ENCODE peak calls at places on chromosome 12, in eight cellular contexts. R, Q, A, P, B, E, W and Z are unnamed samples.

GRCh38 chr12:694734-695503 is 31.7 kb upstream of the NINJ2 start:
- DNase-seq in R (no peak), Q (no peak), A (no peak), P (no peak), B (no peak), E (no peak), W (no peak), Z (no peak)

GRCh38 chr12:131112690-131113290 is 159.1 kb downstream of the ADGRD1 start:
- DNase-seq in R (no peak), Q (no peak), A (no peak), P (no peak), B (no peak), E (peak), W (no peak), Z (no peak)

GRCh38 chr12:95473440-95473946 is 459 bp upstream of the METAP2 start:
- DNase-seq in R (peak), Q (peak), A (peak), P (no peak), B (peak), E (peak), W (no peak), Z (peak)

GRCh38 chr12:14952295-14952995 is 9.0 kb downstream of the ARHGDIB start:
- DNase-seq in R (peak), Q (peak), A (peak), P (peak), B (no peak), E (peak), W (peak), Z (no peak)

GRCh38 chr12:89709994-89710872 is 1.6 kb upstream of the ATP2B1 start:
- DNase-seq in R (no peak), Q (peak), A (peak), P (no peak), B (no peak), E (peak), W (peak), Z (peak)

GRCh38 chr12:62625238-62625637 is 158.6 kb downstream of the MON2 start:
- DNase-seq in R (no peak), Q (no peak), A (no peak), P (no peak), B (no peak), E (peak), W (no peak), Z (no peak)

GRCh38 chr12:103830730-103831320 is 10.2 kb downstream of the NT5DC3 start:
- DNase-seq in R (no peak), Q (no peak), A (no peak), P (no peak), B (no peak), E (no peak), W (no peak), Z (no peak)

GRCh38 chr12:96226801-96227348 is 32.7 kb downstream of the ELK3 start:
- DNase-seq in R (no peak), Q (no peak), A (no peak), P (no peak), B (no peak), E (no peak), W (no peak), Z (no peak)

GRCh38 chr12:47808574-47809380 is 10.9 kb downstream of the HDAC7 start:
- DNase-seq in R (no peak), Q (peak), A (peak), P (peak), B (peak), E (peak), W (peak), Z (no peak)

GRCh38 chr12:105382771-105383632 is 52.5 kb downstream of the C12orf75 start:
- DNase-seq in R (peak), Q (no peak), A (peak), P (peak), B (no peak), E (peak), W (peak), Z (peak)

GRCh38 chr12:69619050-69619449 is 8.3 kb upstream of the LRRC10 start:
- DNase-seq in R (no peak), Q (no peak), A (no peak), P (no peak), B (no peak), E (no peak), W (no peak), Z (no peak)

GRCh38 chr12:11321980-11322379 is 11.7 kb upstream of the PRB4 start:
- DNase-seq in R (no peak), Q (no peak), A (no peak), P (no peak), B (no peak), E (no peak), W (no peak), Z (no peak)

GRCh38 chr12:49792181-49792970 is 35.8 kb downstream of the NCKAP5L start:
- DNase-seq in R (peak), Q (no peak), A (no peak), P (no peak), B (no peak), E (no peak), W (no peak), Z (no peak)

GRCh38 chr12:114917307-114917706 is 233.3 kb upstream of the TBX3 start:
- DNase-seq in R (no peak), Q (no peak), A (no peak), P (no peak), B (no peak), E (peak), W (no peak), Z (no peak)

GRCh38 chr12:4881665-4882064 is 28.0 kb upstream of the KCNA1 start:
- DNase-seq in R (no peak), Q (no peak), A (no peak), P (no peak), B (no peak), E (no peak), W (no peak), Z (no peak)

GRCh38 chr12:93616584-93617101 is 44.2 kb downstream of the SOCS2 start:
- DNase-seq in R (no peak), Q (no peak), A (peak), P (no peak), B (no peak), E (peak), W (no peak), Z (no peak)

GRCh38 chr12:46332260-46332659 is 40.3 kb downstream of the SLC38A2 start:
- DNase-seq in R (no peak), Q (no peak), A (peak), P (no peak), B (no peak), E (peak), W (no peak), Z (no peak)

GRCh38 chr12:51448618-51449256 is 24.1 kb downstream of the SLC4A8 start:
- DNase-seq in R (no peak), Q (no peak), A (no peak), P (no peak), B (no peak), E (no peak), W (no peak), Z (no peak)

GRCh38 chr12:130589391-130590317 is 126.4 kb downstream of the RIMBP2 start:
- DNase-seq in R (no peak), Q (no peak), A (no peak), P (no peak), B (no peak), E (no peak), W (no peak), Z (no peak)

GRCh38 chr12:46794593-46795190 is 31.1 kb downstream of the SLC38A4 start:
- DNase-seq in R (peak), Q (no peak), A (no peak), P (no peak), B (no peak), E (no peak), W (no peak), Z (no peak)

GRCh38 chr12:112029326-112029725 is 16.1 kb downstream of the ERP29 start:
- DNase-seq in R (no peak), Q (no peak), A (no peak), P (no peak), B (no peak), E (no peak), W (no peak), Z (no peak)

GRCh38 chr12:52358575-52359350 is 8.5 kb downstream of the KRT85 start:
- DNase-seq in R (peak), Q (peak), A (peak), P (no peak), B (no peak), E (no peak), W (no peak), Z (no peak)